ENCODE peak calls at places on chromosomes 11 and 22, in four cellular contexts. C, A, X and Y are unnamed samples. For H3K27me3, H3K4me1 and H3K79me2, the result is how much of the 10 kb centered on the place peaks cover.

GRCh38 chr11:92852946-92853345 is 116.5 kb upstream of the MTNR1B start:
- DNase-seq in C (no peak), A (peak), X (no peak), Y (no peak)

GRCh38 chr11:5624489-5625278 is at the start of gene TRIM34:
- DNase-seq in C (peak), A (peak), X (peak), Y (peak)

GRCh38 chr11:79493555-79494171 is 52.8 kb upstream of the TENM4 start:
- DNase-seq in C (peak), A (peak), X (peak), Y (peak)

GRCh38 chr22:50277761-50278160 is 7.6 kb upstream of the MAPK11 start:
- DNase-seq in C (no peak), A (no peak), X (no peak), Y (no peak)

GRCh38 chr11:57668467-57668890 is 565 bp downstream of the ZDHHC5 start:
- DNase-seq in C (no peak), A (no peak), X (no peak), Y (no peak)

GRCh38 chr22:25478573-25478972 is 85.9 kb upstream of the GRK3 start:
- DNase-seq in C (no peak), A (no peak), X (no peak), Y (no peak)

GRCh38 chr11:479311-479710 is 27.7 kb downstream of the RNH1 start:
- DNase-seq in C (no peak), A (no peak), X (no peak), Y (no peak)

GRCh38 chr22:17057959-17058814 is 26.6 kb upstream of the IL17RA start:
- DNase-seq in C (peak), A (peak), X (no peak), Y (peak)

GRCh38 chr22:35643991-35644390 is 4.3 kb upstream of the APOL6 start:
- DNase-seq in C (peak), A (no peak), X (peak), Y (no peak)

GRCh38 chr11:36251716-36252307 is 37.4 kb downstream of the COMMD9 start:
- DNase-seq in C (no peak), A (no peak), X (no peak), Y (no peak)

GRCh38 chr11:8357505-8357888 is 93.8 kb upstream of the LMO1 start:
- DNase-seq in C (peak), A (no peak), X (no peak), Y (no peak)

GRCh38 chr11:39255648-39256047 is 2203.8 kb downstream of the LRRC4C start:
- DNase-seq in C (no peak), A (no peak), X (no peak), Y (no peak)

GRCh38 chr11:104333977-104334376 is 170.0 kb upstream of the PDGFD start:
- DNase-seq in C (peak), A (no peak), X (no peak), Y (peak)

GRCh38 chr22:24157783-24158170 is 23.5 kb upstream of the SUSD2 start:
- DNase-seq in C (no peak), A (peak), X (no peak), Y (no peak)

GRCh38 chr22:45008853-45009751 is 703 bp downstream of the PHF21B start:
- DNase-seq in C (no peak), A (no peak), X (no peak), Y (peak)

GRCh38 chr22:45007247-45007945 is 2.4 kb downstream of the PHF21B start:
- DNase-seq in C (peak), A (peak), X (no peak), Y (peak)

GRCh38 chr22:45007946-45008852 is 1.6 kb downstream of the PHF21B start:
- DNase-seq in C (peak), A (peak), X (no peak), Y (peak)

GRCh38 chr22:45006873-45007246 is 2.9 kb downstream of the PHF21B start:
- DNase-seq in C (peak), A (no peak), X (no peak), Y (peak)

DNA sequence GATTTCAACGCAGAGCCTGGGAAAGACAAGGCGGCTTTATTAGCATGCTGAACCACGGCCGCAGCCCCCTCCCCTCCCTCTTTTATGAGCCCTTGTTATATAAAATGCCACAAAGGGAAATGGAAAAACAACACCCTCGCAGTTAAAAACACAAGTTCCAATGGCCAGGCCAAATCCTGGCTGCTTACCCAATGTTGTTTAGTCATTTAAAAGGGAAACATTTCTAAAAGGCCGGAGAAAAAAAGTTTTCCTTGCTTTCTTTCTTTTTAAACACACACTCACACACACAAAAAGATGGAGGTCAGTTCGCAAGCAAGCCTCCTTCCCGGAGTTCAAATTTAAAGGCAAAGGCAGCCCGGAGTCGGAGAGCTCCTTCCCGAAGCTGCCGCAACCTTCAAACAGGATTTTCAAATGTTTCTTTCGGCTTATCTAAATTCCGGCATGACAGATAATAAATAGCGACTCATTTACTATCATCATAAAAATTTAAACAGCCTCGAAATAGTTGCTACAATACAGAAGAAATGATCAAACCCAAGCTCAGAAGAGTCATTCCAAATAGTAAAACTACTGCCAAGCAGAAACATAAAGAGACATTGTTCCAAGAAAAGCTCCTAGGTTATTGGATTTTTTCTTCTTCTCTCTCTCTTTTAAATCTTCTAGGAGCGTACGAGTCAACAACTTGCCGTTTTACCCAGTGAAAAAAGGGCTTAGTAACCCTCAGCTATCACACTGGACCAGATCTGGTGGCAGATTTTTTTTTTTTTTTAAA is 3.5 kb downstream of the PHF21B start:
- DNase-seq in C (no peak), A (no peak), X (no peak), Y (peak)
- H3K27me3 ChIP-seq in C (under half), A (under half), X (under half), Y (under half)

GRCh38 chr22:19743081-19743480 is 17.5 kb upstream of the TBX1 start:
- DNase-seq in C (no peak), A (no peak), X (no peak), Y (no peak)
- H3K4me1 ChIP-seq in C (under half), A (under half), X (under half), Y (under half)

GRCh38 chr11:10275714-10276113 is 18.3 kb downstream of the SBF2 start:
- DNase-seq in C (no peak), A (no peak), X (no peak), Y (no peak)
- H3K79me2 ChIP-seq in C (under half), A (under half), X (under half), Y (half or more)

GRCh38 chr11:119957951-119958350 is 180.0 kb downstream of the TRIM29 start:
- DNase-seq in C (no peak), A (no peak), X (no peak), Y (no peak)
- H3K27me3 ChIP-seq in C (under half), A (under half), X (half or more), Y (under half)

GRCh38 chr22:37636186-37636948 is 3.1 kb upstream of the SH3BP1 start:
- DNase-seq in C (no peak), A (peak), X (no peak), Y (no peak)

GRCh38 chr22:37639070-37639760 is at the start of gene SH3BP1:
- DNase-seq in C (peak), A (peak), X (no peak), Y (peak)

GRCh38 chr22:37635157-37635556 is 4.3 kb upstream of the SH3BP1 start:
- DNase-seq in C (no peak), A (no peak), X (no peak), Y (no peak)

GRCh38 chr22:37638351-37639069 is 959 bp upstream of the SH3BP1 start:
- DNase-seq in C (no peak), A (no peak), X (no peak), Y (peak)

GRCh38 chr22:37636949-37637273 is 2.6 kb upstream of the SH3BP1 start:
- DNase-seq in C (no peak), A (no peak), X (no peak), Y (no peak)
- H3K4me1 ChIP-seq in C (under half), A (under half), X (under half), Y (half or more)